ENCODE peak calls at places on chromosomes 16 and 17, in seven cellular contexts. Y is A549; D is CD8-positive, alpha-beta T cell; U is adrenal gland; A is left ventricle myocardium inferior; I is pancreas; R is keratinocyte. Q is an unnamed sample.

GRCh38 chr17:47324224-47325020 is 667 bp downstream of the EFCAB13 start:
- DNase-seq in D (peak; percentile 45), Y (peak; percentile 53), I (peak; percentile 65), R (no peak), U (peak; percentile 65), A (peak; percentile 65), Q (no peak)

GRCh38 chr16:69762843-69763556 is 868 bp downstream of the WWP2 start:
- DNase-seq in A (no peak), Y (no peak), R (no peak), I (no peak), U (no peak), D (no peak), Q (no peak)

GRCh38 chr17:77320046-77320445 is 179.3 kb downstream of the SEC14L1 start:
- DNase-seq in U (peak; percentile 57), D (no peak), I (no peak), Y (no peak), R (no peak), A (no peak), Q (no peak)

GRCh38 chr16:82440336-82440735 is 186.4 kb upstream of the CDH13 start:
- DNase-seq in A (no peak), D (no peak), Y (no peak), U (no peak), R (no peak), I (no peak), Q (no peak)

GRCh38 chr16:53282975-53283946 is 151.0 kb upstream of the RBL2 start:
- DNase-seq in R (no peak), I (no peak), A (no peak), D (no peak), U (no peak), Y (peak; percentile 58), Q (no peak)

GRCh38 chr17:1495265-1495664 is 2.8 kb upstream of the MYO1C start:
- DNase-seq in Y (no peak), A (peak; percentile 70), I (no peak), U (no peak), D (no peak), R (no peak), Q (no peak)

GRCh38 chr16:81261049-81261648 is 22.7 kb downstream of the BCO1 start:
- DNase-seq in Y (peak; percentile 52), R (no peak), U (no peak), A (no peak), D (no peak), I (no peak), Q (no peak)

GRCh38 chr16:57372372-57373116 is at the start of gene CX3CL1:
- DNase-seq in D (no peak), A (peak; percentile 60), R (no peak), Y (no peak), U (no peak), I (peak; percentile 83), Q (no peak)

GRCh38 chr16:87496101-87496801 is 3.4 kb upstream of the ZCCHC14 start:
- DNase-seq in U (no peak), D (no peak), R (no peak), I (no peak), Y (no peak), A (no peak), Q (no peak)

GRCh38 chr17:43449470-43450202 is 34.1 kb upstream of the DHX8 start:
- DNase-seq in I (peak; percentile 19), R (no peak), U (no peak), D (no peak), Y (peak; percentile 67), A (no peak), Q (no peak)

GRCh38 chr17:29347831-29348281 is 42.3 kb upstream of the TAOK1 start:
- DNase-seq in I (no peak), A (no peak), Y (no peak), U (no peak), D (no peak), R (no peak), Q (no peak)

GRCh38 chr16:55046513-55046912 is 115.8 kb downstream of the IRX5 start:
- DNase-seq in I (no peak), D (no peak), A (no peak), Y (no peak), R (no peak), U (no peak), Q (no peak)

GRCh38 chr17:6521636-6522035 is 34.7 kb downstream of the PITPNM3 start:
- DNase-seq in U (no peak), Y (no peak), A (no peak), R (no peak), D (no peak), I (no peak), Q (no peak)

GRCh38 chr16:50814541-50814940 is 72.7 kb downstream of the CYLD start:
- DNase-seq in A (no peak), D (no peak), I (no peak), U (no peak), R (no peak), Y (no peak), Q (no peak)

GRCh38 chr16:10526962-10527361 is 53.4 kb downstream of the EMP2 start:
- DNase-seq in U (no peak), A (no peak), R (no peak), I (no peak), D (no peak), Y (no peak), Q (no peak)

GRCh38 chr16:69865701-69866100 is 85.4 kb upstream of the CLEC18A start:
- DNase-seq in R (no peak), Y (no peak), I (no peak), U (no peak), D (no peak), A (peak; percentile 27), Q (no peak)

GRCh38 chr17:58321571-58322525 is 6.7 kb downstream of the TSPOAP1 start:
- DNase-seq in A (no peak), D (no peak), U (no peak), Y (no peak), R (no peak), I (no peak), Q (no peak)

GRCh38 chr16:84548971-84549844 is 44.7 kb upstream of the MEAK7 start:
- DNase-seq in U (peak; percentile 64), R (no peak), I (no peak), D (peak; percentile 36), A (no peak), Y (no peak), Q (no peak)

GRCh38 chr16:52005551-52005950 is 541.4 kb downstream of the TOX3 start:
- DNase-seq in I (no peak), U (no peak), D (no peak), R (no peak), A (no peak), Y (no peak), Q (no peak)

GRCh38 chr17:59786536-59787319 is 79.3 kb downstream of the VMP1 start:
- DNase-seq in Y (peak; percentile 81), D (peak; percentile 60), A (no peak), U (peak; percentile 48), R (peak; percentile 87), I (peak; percentile 84), Q (peak; percentile 59)

GRCh38 chr16:64534180-64534780 is 587.6 kb downstream of the CDH11 start:
- DNase-seq in I (no peak), U (no peak), R (no peak), D (no peak), Y (no peak), A (no peak), Q (no peak)

GRCh38 chr17:36641877-36642845 is 40.8 kb downstream of the MRM1 start:
- DNase-seq in U (no peak), A (no peak), R (no peak), Y (peak; percentile 22), D (no peak), I (no peak), Q (no peak)

GRCh38 chr16:20280259-20280658 is 47.1 kb downstream of the GP2 start:
- DNase-seq in R (no peak), A (no peak), D (no peak), Y (no peak), I (no peak), U (no peak), Q (no peak)

GRCh38 chr17:37648555-37648954 is 5.3 kb upstream of the DDX52 start:
- DNase-seq in A (no peak), D (no peak), R (no peak), Y (no peak), U (no peak), I (no peak), Q (no peak)

GRCh38 chr16:89442990-89443726 is 47.2 kb downstream of the ANKRD11 start:
- DNase-seq in D (no peak), R (peak; percentile 88), I (peak; percentile 71), A (no peak), Y (peak; percentile 85), U (peak; percentile 67), Q (no peak)

DNA sequence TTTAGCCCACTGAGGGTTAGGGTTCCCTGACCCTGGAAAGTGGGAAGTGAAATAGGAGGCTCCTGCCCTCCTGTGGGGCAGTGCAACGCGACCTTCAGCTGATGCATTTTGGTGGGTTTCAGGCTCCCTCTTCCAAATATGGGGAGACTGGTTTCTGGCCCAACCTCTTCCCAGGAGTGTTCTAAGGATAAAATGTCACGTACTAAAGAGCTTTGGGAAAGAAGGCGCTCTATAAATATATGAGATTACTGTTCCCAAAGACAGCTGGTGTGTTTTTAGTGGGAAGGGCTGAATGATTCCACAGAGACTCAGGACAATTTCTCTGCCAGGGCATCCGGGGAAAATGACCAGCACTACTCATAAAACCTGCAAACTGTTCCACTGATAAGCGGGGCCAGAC is 9.8 kb downstream of the SLC35B1 start:
- DNase-seq in A (no peak), I (no peak), D (no peak), Y (no peak), R (no peak), U (no peak), Q (no peak)
- H3K4me1 ChIP-seq in A (peaks cover 30% of the 10 kb centered on the region), I (no peaks in the 10 kb centered on the region), D (peaks cover 23% of the 10 kb centered on the region), Y (no peaks in the 10 kb centered on the region), R (no peaks in the 10 kb centered on the region), U (peaks cover 8% of the 10 kb centered on the region), Q (no peaks in the 10 kb centered on the region)

GRCh38 chr16:3364774-3365427 is 9.2 kb downstream of the OR2C1 start:
- DNase-seq in Y (peak; percentile 81), I (peak; percentile 90), R (peak; percentile 50), A (peak; percentile 86), U (peak; percentile 96), D (peak; percentile 77), Q (peak; percentile 39)
- H3K27ac ChIP-seq in Y (peak overlapping the region; percentile 69), I (peak overlapping the region; percentile 80), R (peak overlapping the region; percentile 58), A (peak overlapping the region; percentile 87), U (peak overlapping the region; percentile 90), D (peak overlapping the region; percentile 72), Q (peak overlapping the region; percentile 57)

DNA sequence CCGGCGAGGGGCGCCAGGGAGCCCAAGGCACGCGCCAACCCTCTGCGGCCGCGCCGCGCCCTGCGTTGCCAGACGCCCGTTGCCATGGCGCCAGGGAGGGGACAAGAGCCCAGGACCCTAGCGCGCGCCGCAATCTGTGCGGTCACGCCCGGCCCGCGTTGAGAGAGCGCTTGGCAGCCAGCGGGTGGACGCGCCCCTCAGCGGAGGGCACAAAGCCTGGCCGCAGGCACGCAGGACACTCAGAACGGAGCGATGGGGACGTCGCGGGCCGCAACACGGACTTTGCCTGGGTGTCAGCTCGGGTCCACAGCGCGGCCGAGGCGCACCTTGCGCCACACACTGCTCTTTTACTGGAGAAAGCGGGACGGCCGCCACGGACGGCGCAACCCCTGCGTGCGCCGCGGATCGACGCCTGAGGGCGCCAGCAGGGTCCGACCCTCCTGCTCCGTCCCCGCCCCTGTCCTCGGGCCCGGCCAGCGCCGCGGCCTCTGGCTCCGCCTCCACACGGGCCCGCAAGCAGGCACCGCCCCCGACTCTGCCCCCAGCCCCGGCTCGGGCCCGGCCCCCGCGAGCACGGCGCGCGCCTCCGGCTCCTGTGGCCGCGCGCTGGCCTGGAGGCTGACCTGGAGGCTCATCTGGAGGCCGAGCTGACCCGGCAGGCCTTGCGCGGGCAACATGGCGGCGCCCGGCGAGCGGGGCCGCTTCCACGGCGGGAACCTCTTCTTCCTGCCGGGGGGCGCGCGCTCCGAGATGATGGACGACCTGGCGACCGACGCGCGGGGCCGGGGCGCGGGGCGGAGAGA is at the start of gene GFER:
- DNase-seq in R (no peak), D (peak; percentile 57), Y (peak; percentile 94), A (peak; percentile 92), U (peak; percentile 84), I (peak; percentile 89), Q (no peak)
- TF ChIP-seq CTCF in R (peak; percentile 66), D (no peak), Y (peak; percentile 50), A (peak; percentile 60), U (peak; percentile 20), I (no peak), Q (peak; percentile 26)

GRCh38 chr17:39632153-39632941 is 4.6 kb upstream of the STARD3 start:
- DNase-seq in U (peak; percentile 44), A (no peak), I (peak; percentile 65), Y (no peak), R (no peak), D (no peak), Q (no peak)
- H3K4me1 ChIP-seq in U (peaks cover 40% of the 10 kb centered on the region), A (peaks cover 19% of the 10 kb centered on the region), I (peaks cover 12% of the 10 kb centered on the region), Y (peaks cover 11% of the 10 kb centered on the region), R (peaks cover 16% of the 10 kb centered on the region), D (peaks cover 11% of the 10 kb centered on the region), Q (peaks cover 5% of the 10 kb centered on the region)

Q was measured in thoracic aorta.